ENCODE peak calls at places on chromosomes 12 and 14, in seven cellular contexts. One of them, this sample, is unnamed.

GRCh38 chr12:5171701-5172100 is 128.0 kb downstream of the KCNA5 start:
- DNase-seq in hepatocyte: peak; percentile 71
- DNase-seq in PC-3: peak; percentile 46
- DNase-seq in GM23338: peak; percentile 84
- DNase-seq in IMR-90: peak; percentile 77
- DNase-seq in endothelial cell of umbilical vein: peak; percentile 20
- DNase-seq in PC-9: no peak
- DNase-seq in this sample: no peak

GRCh38 chr12:103801709-103802585 is 39.1 kb downstream of the NT5DC3 start:
- DNase-seq in endothelial cell of umbilical vein: no peak
- DNase-seq in PC-3: peak; percentile 76
- DNase-seq in hepatocyte: no peak
- DNase-seq in GM23338: no peak
- DNase-seq in IMR-90: peak; percentile 81
- DNase-seq in PC-9: peak; percentile 87
- DNase-seq in this sample: peak; percentile 84

GRCh38 chr12:219891-220352 is 6.0 kb upstream of the SLC6A12 start:
- DNase-seq in PC-9: peak; percentile 58
- DNase-seq in IMR-90: peak; percentile 35
- DNase-seq in PC-3: peak; percentile 56
- DNase-seq in hepatocyte: peak; percentile 87
- DNase-seq in endothelial cell of umbilical vein: peak; percentile 16
- DNase-seq in GM23338: peak; percentile 96
- DNase-seq in this sample: no peak

GRCh38 chr12:26555139-26555538 is 277.9 kb downstream of the ITPR2 start:
- DNase-seq in endothelial cell of umbilical vein: no peak
- DNase-seq in GM23338: no peak
- DNase-seq in PC-9: no peak
- DNase-seq in PC-3: peak; percentile 9
- DNase-seq in IMR-90: peak; percentile 53
- DNase-seq in hepatocyte: no peak
- DNase-seq in this sample: no peak

GRCh38 chr14:36129181-36129580 is 47.3 kb downstream of the PTCSC3 start:
- DNase-seq in IMR-90: no peak
- DNase-seq in PC-9: no peak
- DNase-seq in PC-3: peak; percentile 66
- DNase-seq in endothelial cell of umbilical vein: no peak
- DNase-seq in hepatocyte: no peak
- DNase-seq in GM23338: peak; percentile 68
- DNase-seq in this sample: no peak

GRCh38 chr12:53996188-53996885 is 3.6 kb upstream of the HOXC9 start:
- DNase-seq in endothelial cell of umbilical vein: no peak
- DNase-seq in PC-9: no peak
- DNase-seq in PC-3: no peak
- DNase-seq in GM23338: peak; percentile 62
- DNase-seq in IMR-90: no peak
- DNase-seq in hepatocyte: no peak
- DNase-seq in this sample: no peak

GRCh38 chr14:76672123-76672522 is 89.1 kb upstream of the VASH1 start:
- DNase-seq in IMR-90: no peak
- DNase-seq in PC-3: peak; percentile 46
- DNase-seq in PC-9: no peak
- DNase-seq in endothelial cell of umbilical vein: no peak
- DNase-seq in hepatocyte: no peak
- DNase-seq in GM23338: no peak
- DNase-seq in this sample: no peak

GRCh38 chr14:33191855-33192254 is 253.2 kb downstream of the NPAS3 start:
- DNase-seq in GM23338: no peak
- DNase-seq in hepatocyte: no peak
- DNase-seq in IMR-90: no peak
- DNase-seq in PC-3: no peak
- DNase-seq in endothelial cell of umbilical vein: no peak
- DNase-seq in PC-9: no peak
- DNase-seq in this sample: no peak

GRCh38 chr14:75298187-75298985 is 19.8 kb downstream of the FOS start:
- DNase-seq in IMR-90: no peak
- DNase-seq in GM23338: no peak
- DNase-seq in endothelial cell of umbilical vein: no peak
- DNase-seq in hepatocyte: no peak
- DNase-seq in PC-3: no peak
- DNase-seq in PC-9: peak; percentile 48
- DNase-seq in this sample: no peak

GRCh38 chr14:67335781-67336180 is 23.8 kb downstream of the ATP6V1D start:
- DNase-seq in endothelial cell of umbilical vein: peak; percentile 19
- DNase-seq in PC-9: no peak
- DNase-seq in hepatocyte: peak; percentile 51
- DNase-seq in GM23338: peak; percentile 80
- DNase-seq in PC-3: peak; percentile 60
- DNase-seq in IMR-90: peak; percentile 27
- DNase-seq in this sample: no peak

GRCh38 chr12:69330475-69331473 is 17.4 kb upstream of the LYZ start:
- DNase-seq in GM23338: peak; percentile 87
- DNase-seq in hepatocyte: peak; percentile 73
- DNase-seq in PC-3: peak; percentile 38
- DNase-seq in IMR-90: peak; percentile 1
- DNase-seq in PC-9: no peak
- DNase-seq in endothelial cell of umbilical vein: peak; percentile 22
- DNase-seq in this sample: no peak

GRCh38 chr14:104536942-104537612 is 42.5 kb upstream of the C14orf180 start:
- DNase-seq in hepatocyte: peak; percentile 82
- DNase-seq in PC-3: peak; percentile 43
- DNase-seq in PC-9: no peak
- DNase-seq in IMR-90: peak; percentile 40
- DNase-seq in GM23338: no peak
- DNase-seq in endothelial cell of umbilical vein: no peak
- DNase-seq in this sample: peak; percentile 79

GRCh38 chr12:12665194-12665593 is 30.8 kb downstream of the GPR19 start:
- DNase-seq in GM23338: peak; percentile 72
- DNase-seq in IMR-90: no peak
- DNase-seq in PC-9: no peak
- DNase-seq in PC-3: no peak
- DNase-seq in hepatocyte: no peak
- DNase-seq in endothelial cell of umbilical vein: no peak
- DNase-seq in this sample: no peak

GRCh38 chr14:77151918-77152588 is 10.5 kb upstream of the ZDHHC22 start:
- DNase-seq in GM23338: peak; percentile 39
- DNase-seq in endothelial cell of umbilical vein: peak; percentile 28
- DNase-seq in IMR-90: peak; percentile 28
- DNase-seq in PC-3: peak; percentile 82
- DNase-seq in PC-9: peak; percentile 66
- DNase-seq in hepatocyte: no peak
- DNase-seq in this sample: no peak

GRCh38 chr14:72736791-72737559 is 156.9 kb downstream of the DPF3 start:
- DNase-seq in hepatocyte: no peak
- DNase-seq in PC-9: no peak
- DNase-seq in GM23338: no peak
- DNase-seq in PC-3: no peak
- DNase-seq in IMR-90: no peak
- DNase-seq in endothelial cell of umbilical vein: no peak
- DNase-seq in this sample: no peak

GRCh38 chr12:9751204-9752144 is 9.2 kb downstream of the CD69 start:
- DNase-seq in PC-3: peak; percentile 53
- DNase-seq in PC-9: no peak
- DNase-seq in IMR-90: peak; percentile 16
- DNase-seq in hepatocyte: no peak
- DNase-seq in endothelial cell of umbilical vein: peak; percentile 63
- DNase-seq in GM23338: peak; percentile 43
- DNase-seq in this sample: no peak

GRCh38 chr14:98234208-98234607 is 1037.8 kb downstream of the BCL11B start:
- DNase-seq in hepatocyte: no peak
- DNase-seq in IMR-90: no peak
- DNase-seq in endothelial cell of umbilical vein: no peak
- DNase-seq in GM23338: no peak
- DNase-seq in PC-3: peak; percentile 4
- DNase-seq in PC-9: no peak
- DNase-seq in this sample: peak; percentile 5

GRCh38 chr12:5840900-5841299 is 104.2 kb downstream of the ANO2 start:
- DNase-seq in endothelial cell of umbilical vein: no peak
- DNase-seq in PC-3: no peak
- DNase-seq in hepatocyte: no peak
- DNase-seq in GM23338: peak; percentile 36
- DNase-seq in IMR-90: no peak
- DNase-seq in PC-9: no peak
- DNase-seq in this sample: no peak

GRCh38 chr12:108301346-108301745 is 37.8 kb downstream of the CMKLR1 start:
- DNase-seq in IMR-90: no peak
- DNase-seq in endothelial cell of umbilical vein: no peak
- DNase-seq in GM23338: no peak
- DNase-seq in PC-9: no peak
- DNase-seq in hepatocyte: no peak
- DNase-seq in PC-3: no peak
- DNase-seq in this sample: no peak

GRCh38 chr12:24929953-24930352 is 18.9 kb downstream of the BCAT1 start:
- DNase-seq in GM23338: peak; percentile 43
- DNase-seq in PC-3: no peak
- DNase-seq in endothelial cell of umbilical vein: no peak
- DNase-seq in IMR-90: no peak
- DNase-seq in hepatocyte: no peak
- DNase-seq in PC-9: no peak
- DNase-seq in this sample: no peak

GRCh38 chr12:24933694-24934407 is 15.1 kb downstream of the BCAT1 start:
- DNase-seq in hepatocyte: no peak
- DNase-seq in GM23338: no peak
- DNase-seq in endothelial cell of umbilical vein: no peak
- DNase-seq in PC-3: no peak
- DNase-seq in PC-9: no peak
- DNase-seq in IMR-90: no peak
- DNase-seq in this sample: no peak

GRCh38 chr12:24931666-24932405 is 17.1 kb downstream of the BCAT1 start:
- DNase-seq in GM23338: no peak
- DNase-seq in endothelial cell of umbilical vein: peak; percentile 53
- DNase-seq in PC-3: no peak
- DNase-seq in IMR-90: peak; percentile 43
- DNase-seq in PC-9: no peak
- DNase-seq in hepatocyte: no peak
- DNase-seq in this sample: no peak

GRCh38 chr12:24928131-24928530 is 20.8 kb downstream of the BCAT1 start:
- DNase-seq in GM23338: no peak
- DNase-seq in endothelial cell of umbilical vein: no peak
- DNase-seq in hepatocyte: no peak
- DNase-seq in PC-9: no peak
- DNase-seq in PC-3: no peak
- DNase-seq in IMR-90: no peak
- DNase-seq in this sample: no peak
- H3K4me3 ChIP-seq in GM23338: no peak overlapping the region
- H3K4me3 ChIP-seq in endothelial cell of umbilical vein: no peak overlapping the region
- H3K4me3 ChIP-seq in hepatocyte: no peak overlapping the region
- H3K4me3 ChIP-seq in PC-9: no peak overlapping the region
- H3K4me3 ChIP-seq in PC-3: no peak overlapping the region
- H3K4me3 ChIP-seq in IMR-90: no peak overlapping the region
- H3K4me3 ChIP-seq in this sample: no peak overlapping the region

DNA sequence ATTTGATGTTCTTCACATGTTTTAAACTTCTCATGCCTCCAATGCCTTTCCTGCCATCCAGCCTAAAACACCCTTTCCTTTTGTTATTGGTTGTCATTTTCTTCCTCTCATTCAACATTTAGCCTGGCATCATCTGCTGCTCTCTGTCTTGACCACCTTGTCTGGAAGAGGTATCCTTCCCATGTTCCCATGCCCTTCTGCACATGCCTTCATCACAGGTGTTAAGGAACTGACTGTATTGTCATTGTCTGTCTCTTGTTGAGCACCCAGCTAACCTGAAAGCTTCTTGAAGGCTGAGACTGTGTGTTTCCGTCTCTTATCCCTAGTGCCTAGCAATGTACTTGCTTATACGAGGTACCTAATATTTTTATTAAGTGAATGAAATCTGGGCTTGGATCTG is 4.5 kb upstream of the LRP1 start:
- DNase-seq in IMR-90: no peak
- DNase-seq in PC-3: no peak
- DNase-seq in PC-9: no peak
- DNase-seq in endothelial cell of umbilical vein: no peak
- DNase-seq in GM23338: no peak
- DNase-seq in hepatocyte: no peak
- DNase-seq in this sample: no peak
- H2AFZ ChIP-seq in IMR-90: peak overlapping the region; percentile 56
- H2AFZ ChIP-seq in PC-3: peak overlapping the region; percentile 23
- H2AFZ ChIP-seq in PC-9: no peak overlapping the region
- H2AFZ ChIP-seq in endothelial cell of umbilical vein: no peak overlapping the region
- H2AFZ ChIP-seq in GM23338: no peak overlapping the region
- H2AFZ ChIP-seq in hepatocyte: no peak overlapping the region
- H2AFZ ChIP-seq in this sample: no peak overlapping the region

DNA sequence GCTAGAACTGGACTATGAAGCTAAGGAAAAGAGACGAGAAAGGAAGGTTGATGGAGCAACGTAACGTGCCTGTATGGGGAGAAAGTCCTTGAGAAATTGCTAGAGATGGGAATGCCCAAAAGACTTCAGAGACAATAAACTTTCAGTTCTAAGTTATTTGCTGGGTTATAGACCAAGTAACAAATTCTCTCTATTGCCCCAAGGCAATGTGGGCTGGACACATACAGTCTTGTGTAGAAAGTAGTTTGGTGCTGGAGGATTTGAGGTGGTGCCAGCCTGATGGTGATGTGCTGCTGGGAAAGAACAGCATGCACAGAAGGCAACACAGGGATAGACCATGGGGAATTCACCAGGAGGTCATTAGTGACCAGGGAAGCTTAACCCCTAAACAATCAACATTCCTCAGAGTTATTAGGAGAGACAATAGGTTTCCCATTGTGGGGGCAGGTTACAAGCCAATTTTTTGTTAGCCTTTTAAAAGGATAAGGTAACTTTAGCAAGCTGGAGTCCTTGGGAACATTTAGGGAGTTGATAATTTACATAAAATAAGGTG is 61.6 kb downstream of the LMNTD1 start:
- DNase-seq in GM23338: no peak
- DNase-seq in PC-3: no peak
- DNase-seq in endothelial cell of umbilical vein: no peak
- DNase-seq in PC-9: no peak
- DNase-seq in IMR-90: no peak
- DNase-seq in hepatocyte: no peak
- DNase-seq in this sample: no peak
- H3K4me3 ChIP-seq in GM23338: no peak overlapping the region
- H3K4me3 ChIP-seq in PC-3: no peak overlapping the region
- H3K4me3 ChIP-seq in endothelial cell of umbilical vein: no peak overlapping the region
- H3K4me3 ChIP-seq in PC-9: no peak overlapping the region
- H3K4me3 ChIP-seq in IMR-90: no peak overlapping the region
- H3K4me3 ChIP-seq in hepatocyte: no peak overlapping the region
- H3K4me3 ChIP-seq in this sample: no peak overlapping the region

DNA sequence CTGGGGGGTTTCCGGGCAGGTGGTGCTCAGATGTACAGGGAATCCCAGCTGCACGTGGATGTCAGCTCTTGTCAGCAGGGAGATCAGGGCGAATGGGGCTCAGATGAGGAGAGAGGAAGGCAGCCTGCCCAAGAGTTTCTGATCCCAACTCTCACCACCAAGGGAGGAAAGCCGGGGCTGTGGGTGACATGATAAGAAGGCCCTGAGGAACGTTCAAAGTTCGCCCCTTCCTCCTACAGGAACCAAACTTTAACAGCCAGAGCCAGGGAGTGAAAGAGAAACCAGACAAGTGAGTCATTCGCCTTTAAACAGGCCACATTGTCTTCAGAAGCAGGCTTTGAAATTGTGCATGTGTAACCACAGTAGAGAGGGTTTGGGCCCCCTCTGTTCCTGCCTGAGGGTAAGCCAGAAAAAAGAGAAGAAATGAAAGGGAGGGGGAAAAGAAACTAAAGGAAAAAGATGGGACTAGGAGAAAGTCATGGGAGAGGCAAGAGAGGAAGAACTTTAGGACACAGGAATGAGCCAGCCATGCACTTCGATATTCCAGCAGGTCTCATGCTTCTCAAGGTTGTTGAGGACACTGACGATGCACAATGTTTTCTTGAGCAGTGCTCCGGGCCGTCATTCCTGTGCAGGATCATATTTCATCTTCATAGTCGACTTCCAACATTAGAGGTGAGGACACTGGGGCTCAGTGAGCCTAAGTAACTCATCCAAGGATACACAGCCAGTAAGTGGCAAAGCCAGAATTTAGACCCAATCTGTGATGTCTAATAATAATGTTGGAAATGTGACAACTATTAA is 691.4 kb upstream of the TBX3 start:
- DNase-seq in IMR-90: peak; percentile 81
- DNase-seq in hepatocyte: peak; percentile 65
- DNase-seq in PC-3: peak; percentile 74
- DNase-seq in GM23338: no peak
- DNase-seq in endothelial cell of umbilical vein: no peak
- DNase-seq in PC-9: no peak
- DNase-seq in this sample: peak; percentile 32
- H2AFZ ChIP-seq in IMR-90: peak overlapping the region; percentile 93
- H2AFZ ChIP-seq in hepatocyte: peak overlapping the region; percentile 17
- H2AFZ ChIP-seq in PC-3: peak overlapping the region; percentile 57
- H2AFZ ChIP-seq in GM23338: no peak overlapping the region
- H2AFZ ChIP-seq in endothelial cell of umbilical vein: no peak overlapping the region
- H2AFZ ChIP-seq in PC-9: peak overlapping the region; percentile 55
- H2AFZ ChIP-seq in this sample: peak overlapping the region; percentile 82